ENCODE peak calls at places on chromosomes 5 and 9, in five cellular contexts. E is PC-9, P is RWPE2, N is HFFc6, J is AG09309. Z is an unnamed sample.

GRCh38 chr9:116151966-116152381 is 1.6 kb upstream of the PAPPA start:
- DNase-seq in E (peak; percentile 25), P (no peak), N (peak; percentile 90), J (peak; percentile 82), Z (no peak)

GRCh38 chr5:14156611-14157493 is 13.7 kb downstream of the TRIO start:
- DNase-seq in E (peak; percentile 83), P (no peak), N (peak; percentile 97), J (peak; percentile 90), Z (no peak)

GRCh38 chr5:3428355-3428754 is 167.3 kb upstream of the IRX1 start:
- DNase-seq in E (no peak), P (no peak), N (no peak), J (no peak), Z (no peak)

GRCh38 chr5:68250662-68251298 is 35.2 kb downstream of the PIK3R1 start:
- DNase-seq in E (no peak), P (no peak), N (no peak), J (no peak), Z (no peak)

GRCh38 chr5:45411971-45412612 is 284.1 kb downstream of the HCN1 start:
- DNase-seq in E (no peak), P (no peak), N (no peak), J (no peak), Z (no peak)

GRCh38 chr9:92664394-92665152 is 5.4 kb downstream of the IPPK start:
- DNase-seq in E (no peak), P (no peak), N (no peak), J (no peak), Z (peak; percentile 69)

GRCh38 chr5:59709833-59710232 is 183.7 kb downstream of the PDE4D start:
- DNase-seq in E (no peak), P (no peak), N (peak; percentile 77), J (peak; percentile 32), Z (no peak)

GRCh38 chr5:150321784-150322183 is 19.1 kb upstream of the ARSI start:
- DNase-seq in E (no peak), P (no peak), N (no peak), J (no peak), Z (no peak)

GRCh38 chr5:168877132-168877895 is 298.1 kb upstream of the PANK3 start:
- DNase-seq in E (no peak), P (no peak), N (no peak), J (no peak), Z (no peak)

GRCh38 chr9:124786881-124787573 is 10.1 kb downstream of the OLFML2A start:
- DNase-seq in E (no peak), P (peak; percentile 53), N (no peak), J (no peak), Z (peak; percentile 90)

GRCh38 chr5:61423487-61424157 is 91.6 kb downstream of the ZSWIM6 start:
- DNase-seq in E (no peak), P (no peak), N (no peak), J (no peak), Z (no peak)

GRCh38 chr5:41527201-41527779 is 16.9 kb upstream of the PLCXD3 start:
- DNase-seq in E (peak; percentile 66), P (peak; percentile 68), N (peak; percentile 99), J (peak; percentile 90), Z (no peak)

GRCh38 chr9:121741198-121741918 is 89.9 kb downstream of the DAB2IP start:
- DNase-seq in E (no peak), P (no peak), N (no peak), J (no peak), Z (no peak)

GRCh38 chr5:16037121-16037520 is 142.5 kb downstream of the MARCHF11 start:
- DNase-seq in E (no peak), P (no peak), N (no peak), J (no peak), Z (no peak)

GRCh38 chr9:136697146-136697820 is 10.0 kb upstream of the AGPAT2 start:
- DNase-seq in E (no peak), P (no peak), N (no peak), J (no peak), Z (no peak)

GRCh38 chr9:132794730-132795380 is 83.2 kb downstream of the AK8 start:
- DNase-seq in E (no peak), P (no peak), N (no peak), J (no peak), Z (no peak)

GRCh38 chr5:138354387-138354786 is 1.9 kb downstream of the KDM3B start:
- DNase-seq in E (no peak), P (no peak), N (no peak), J (no peak), Z (no peak)

GRCh38 chr5:39158127-39158593 is 61.2 kb downstream of the FYB1 start:
- DNase-seq in E (peak; percentile 41), P (peak; percentile 81), N (peak; percentile 58), J (no peak), Z (no peak)

GRCh38 chr5:144315994-144316634 is 145.4 kb downstream of the KCTD16 start:
- DNase-seq in E (no peak), P (no peak), N (no peak), J (no peak), Z (no peak)

GRCh38 chr5:88688981-88689661 is 193.9 kb downstream of the MEF2C start:
- DNase-seq in E (no peak), P (no peak), N (no peak), J (no peak), Z (no peak)

GRCh38 chr5:54793612-54794436 is 191.6 kb downstream of the ESM1 start:
- DNase-seq in E (no peak), P (no peak), N (no peak), J (no peak), Z (no peak)

GRCh38 chr5:107232793-107233192 is 437.9 kb downstream of the EFNA5 start:
- DNase-seq in E (no peak), P (no peak), N (no peak), J (no peak), Z (no peak)

GRCh38 chr9:128059365-128059983 is 7.6 kb downstream of the NAIF1 start:
- DNase-seq in E (no peak), P (no peak), N (no peak), J (no peak), Z (no peak)

GRCh38 chr9:21608200-21608599 is 126.1 kb upstream of the IFNE start:
- DNase-seq in E (no peak), P (no peak), N (no peak), J (no peak), Z (no peak)

GRCh38 chr5:132238169-132238744 is 10.6 kb upstream of the P4HA2 start:
- DNase-seq in E (peak; percentile 71), P (peak; percentile 73), N (peak; percentile 64), J (no peak), Z (no peak)

GRCh38 chr5:33936381-33937016 is at the start of gene RXFP3:
- DNase-seq in E (no peak), P (peak; percentile 62), N (no peak), J (no peak), Z (no peak)

GRCh38 chr5:32505718-32506117 is 61.2 kb upstream of the ZFR start:
- DNase-seq in E (no peak), P (no peak), N (peak; percentile 34), J (peak; percentile 63), Z (no peak)

GRCh38 chr9:92970467-92970923 is 23.2 kb downstream of the FGD3 start:
- DNase-seq in E (peak; percentile 76), P (no peak), N (peak; percentile 48), J (no peak), Z (no peak)

GRCh38 chr5:136382071-136382470 is 16.7 kb upstream of the TRPC7 start:
- DNase-seq in E (no peak), P (no peak), N (no peak), J (no peak), Z (no peak)

GRCh38 chr5:61330341-61330878 is 1.6 kb upstream of the ZSWIM6 start:
- DNase-seq in E (no peak), P (no peak), N (peak; percentile 51), J (no peak), Z (no peak)

GRCh38 chr9:97696823-97697601 is at the start of gene XPA:
- DNase-seq in E (peak; percentile 99), P (peak; percentile 96), N (peak; percentile 91), J (peak; percentile 58), Z (peak; percentile 99)

GRCh38 chr9:98445576-98445975 is 190.1 kb upstream of the TBC1D2 start:
- DNase-seq in E (no peak), P (no peak), N (no peak), J (no peak), Z (no peak)

GRCh38 chr5:78467744-78468357 is 107.4 kb downstream of the SCAMP1 start:
- DNase-seq in E (no peak), P (no peak), N (peak; percentile 37), J (peak; percentile 29), Z (no peak)

GRCh38 chr9:95078934-95079333 is 238.6 kb downstream of the FANCC start:
- DNase-seq in E (no peak), P (no peak), N (no peak), J (no peak), Z (no peak)
- TF ChIP-seq CTCF in E (no peak), P (no peak), N (no peak), J (peak; percentile 11), Z (no peak)

GRCh38 chr9:126151671-126152050 is 175.0 kb upstream of the MVB12B start:
- DNase-seq in E (no peak), P (no peak), N (no peak), J (no peak), Z (no peak)

GRCh38 chr9:126154182-126154827 is 172.3 kb upstream of the MVB12B start:
- DNase-seq in E (no peak), P (no peak), N (no peak), J (no peak), Z (no peak)

GRCh38 chr9:126151031-126151670 is 175.5 kb upstream of the MVB12B start:
- DNase-seq in E (no peak), P (no peak), N (no peak), J (no peak), Z (no peak)

GRCh38 chr9:126153382-126153781 is 173.2 kb upstream of the MVB12B start:
- DNase-seq in E (no peak), P (no peak), N (no peak), J (no peak), Z (no peak)

DNA sequence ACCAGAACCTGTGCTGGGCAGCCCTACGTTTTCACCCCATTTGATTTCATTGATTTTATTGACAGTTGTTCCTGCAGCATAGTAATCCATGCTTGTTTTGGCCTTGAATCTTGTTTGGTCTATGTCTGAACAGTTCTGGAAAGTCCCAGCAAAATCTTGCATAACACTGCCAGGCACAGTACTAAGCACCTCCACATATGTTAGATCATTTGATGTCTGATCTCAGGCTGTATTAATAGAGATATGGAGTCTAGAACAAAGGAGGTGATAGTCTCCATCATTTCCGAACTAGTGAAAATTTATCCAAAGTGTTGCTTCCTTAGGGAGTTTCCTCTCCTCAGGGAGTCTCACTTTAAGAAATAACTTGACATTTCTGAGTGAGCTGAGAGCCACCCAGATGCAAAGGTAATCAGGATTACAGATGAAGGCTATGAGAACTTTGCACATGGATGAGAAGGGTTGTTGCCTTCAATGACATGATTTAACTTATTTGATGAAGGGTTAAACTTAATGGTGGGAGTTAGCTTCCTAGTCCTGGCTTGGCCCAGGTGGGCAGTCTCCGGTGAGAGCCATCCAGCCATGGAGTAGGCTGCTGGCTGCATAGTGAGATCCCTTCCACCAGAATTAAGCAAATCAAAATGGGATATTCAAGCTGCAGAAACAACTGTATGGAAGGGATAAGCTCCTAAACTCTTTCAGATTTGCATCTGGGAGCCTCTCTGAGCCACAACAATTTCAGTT is 173.8 kb upstream of the MVB12B start:
- DNase-seq in E (no peak), P (no peak), N (no peak), J (no peak), Z (no peak)
- TF ChIP-seq CTCF in E (no peak), P (no peak), N (no peak), J (no peak), Z (no peak)

GRCh38 chr9:32703635-32704034 is 68.2 kb upstream of the TAF1L start:
- DNase-seq in E (no peak), P (no peak), N (no peak), J (no peak), Z (no peak)
- TF ChIP-seq CTCF in E (peak; percentile 16), P (peak; percentile 22), N (peak; percentile 43), J (peak; percentile 24), Z (no peak)

GRCh38 chr5:72320022-72320898 is at the start of the genes MRPS27 and PTCD2:
- DNase-seq in E (peak; percentile 93), P (peak; percentile 99), N (peak; percentile 99), J (peak; percentile 98), Z (peak; percentile 98)
- TF ChIP-seq CTCF in E (no peak), P (peak; percentile 47), N (peak; percentile 57), J (peak; percentile 5), Z (peak; percentile 64)